ENCODE peak calls at places on chromosomes 3 and 15, in six cellular contexts. One of them, this sample, is unnamed.

GRCh38 chr3:152058906-152059305 is 185.5 kb downstream of the SUCNR1 start:
- DNase-seq in erythroblast: no peak
- DNase-seq in T-helper 1 cell: no peak
- DNase-seq in naive thymus-derived CD8-positive, alpha-beta T cell: no peak
- DNase-seq in RWPE1: no peak
- DNase-seq in fibroblast of lung: peak; percentile 7
- DNase-seq in this sample: peak; percentile 2

GRCh38 chr3:189458536-189458935 is 172.7 kb upstream of the TP63 start:
- DNase-seq in T-helper 1 cell: no peak
- DNase-seq in naive thymus-derived CD8-positive, alpha-beta T cell: no peak
- DNase-seq in fibroblast of lung: peak; percentile 2
- DNase-seq in erythroblast: peak; percentile 3
- DNase-seq in RWPE1: peak; percentile 9
- DNase-seq in this sample: no peak

GRCh38 chr15:72554471-72555425 is 80.6 kb downstream of the ARIH1 start:
- DNase-seq in naive thymus-derived CD8-positive, alpha-beta T cell: no peak
- DNase-seq in T-helper 1 cell: no peak
- DNase-seq in RWPE1: no peak
- DNase-seq in erythroblast: no peak
- DNase-seq in fibroblast of lung: peak; percentile 77
- DNase-seq in this sample: peak; percentile 65

GRCh38 chr15:85800460-85801123 is 5.9 kb upstream of the KLHL25 start:
- DNase-seq in RWPE1: peak; percentile 70
- DNase-seq in T-helper 1 cell: no peak
- DNase-seq in naive thymus-derived CD8-positive, alpha-beta T cell: no peak
- DNase-seq in erythroblast: no peak
- DNase-seq in fibroblast of lung: peak; percentile 47
- DNase-seq in this sample: peak; percentile 55

GRCh38 chr3:152302521-152303021 is 33.8 kb downstream of the MBNL1 start:
- DNase-seq in erythroblast: no peak
- DNase-seq in naive thymus-derived CD8-positive, alpha-beta T cell: no peak
- DNase-seq in RWPE1: no peak
- DNase-seq in fibroblast of lung: peak; percentile 93
- DNase-seq in T-helper 1 cell: no peak
- DNase-seq in this sample: peak; percentile 95

GRCh38 chr15:67043939-67044771 is 21.2 kb upstream of the SMAD3 start:
- DNase-seq in naive thymus-derived CD8-positive, alpha-beta T cell: no peak
- DNase-seq in fibroblast of lung: peak; percentile 74
- DNase-seq in erythroblast: no peak
- DNase-seq in T-helper 1 cell: no peak
- DNase-seq in RWPE1: no peak
- DNase-seq in this sample: peak; percentile 88

GRCh38 chr3:113222412-113223086 is 11.2 kb downstream of the BOC start:
- DNase-seq in erythroblast: no peak
- DNase-seq in naive thymus-derived CD8-positive, alpha-beta T cell: no peak
- DNase-seq in RWPE1: no peak
- DNase-seq in fibroblast of lung: no peak
- DNase-seq in T-helper 1 cell: no peak
- DNase-seq in this sample: no peak

GRCh38 chr3:25863011-25863415 is 73.1 kb downstream of the OXSM start:
- DNase-seq in T-helper 1 cell: no peak
- DNase-seq in naive thymus-derived CD8-positive, alpha-beta T cell: no peak
- DNase-seq in RWPE1: no peak
- DNase-seq in fibroblast of lung: no peak
- DNase-seq in erythroblast: no peak
- DNase-seq in this sample: no peak

GRCh38 chr3:45992820-45993219 is 2.8 kb downstream of the FYCO1 start:
- DNase-seq in erythroblast: no peak
- DNase-seq in fibroblast of lung: no peak
- DNase-seq in RWPE1: no peak
- DNase-seq in naive thymus-derived CD8-positive, alpha-beta T cell: no peak
- DNase-seq in T-helper 1 cell: no peak
- DNase-seq in this sample: peak; percentile 26

GRCh38 chr3:61946925-61947324 is 385.6 kb downstream of the PTPRG start:
- DNase-seq in erythroblast: no peak
- DNase-seq in RWPE1: no peak
- DNase-seq in naive thymus-derived CD8-positive, alpha-beta T cell: no peak
- DNase-seq in T-helper 1 cell: no peak
- DNase-seq in fibroblast of lung: no peak
- DNase-seq in this sample: no peak

GRCh38 chr15:75431682-75432081 is 19.8 kb downstream of the SIN3A start:
- DNase-seq in naive thymus-derived CD8-positive, alpha-beta T cell: no peak
- DNase-seq in T-helper 1 cell: no peak
- DNase-seq in erythroblast: no peak
- DNase-seq in fibroblast of lung: no peak
- DNase-seq in RWPE1: no peak
- DNase-seq in this sample: no peak

GRCh38 chr15:100529556-100529955 is 806 bp upstream of the CERS3 start:
- DNase-seq in fibroblast of lung: no peak
- DNase-seq in RWPE1: peak; percentile 68
- DNase-seq in naive thymus-derived CD8-positive, alpha-beta T cell: no peak
- DNase-seq in erythroblast: no peak
- DNase-seq in T-helper 1 cell: no peak
- DNase-seq in this sample: no peak

GRCh38 chr3:17138246-17139039 is 253.7 kb downstream of the PLCL2 start:
- DNase-seq in naive thymus-derived CD8-positive, alpha-beta T cell: no peak
- DNase-seq in erythroblast: no peak
- DNase-seq in T-helper 1 cell: no peak
- DNase-seq in fibroblast of lung: no peak
- DNase-seq in RWPE1: no peak
- DNase-seq in this sample: no peak

GRCh38 chr3:45124379-45124778 is 21.8 kb downstream of the CDCP1 start:
- DNase-seq in erythroblast: no peak
- DNase-seq in naive thymus-derived CD8-positive, alpha-beta T cell: no peak
- DNase-seq in RWPE1: peak; percentile 50
- DNase-seq in T-helper 1 cell: no peak
- DNase-seq in fibroblast of lung: peak; percentile 83
- DNase-seq in this sample: peak; percentile 99

GRCh38 chr3:33377931-33378330 is 62.3 kb downstream of the UBP1 start:
- DNase-seq in erythroblast: no peak
- DNase-seq in RWPE1: no peak
- DNase-seq in T-helper 1 cell: no peak
- DNase-seq in naive thymus-derived CD8-positive, alpha-beta T cell: no peak
- DNase-seq in fibroblast of lung: peak; percentile 26
- DNase-seq in this sample: peak; percentile 75

GRCh38 chr3:189771842-189772494 is 140.8 kb downstream of the TP63 start:
- DNase-seq in RWPE1: no peak
- DNase-seq in fibroblast of lung: peak; percentile 2
- DNase-seq in T-helper 1 cell: no peak
- DNase-seq in naive thymus-derived CD8-positive, alpha-beta T cell: no peak
- DNase-seq in erythroblast: no peak
- DNase-seq in this sample: peak; percentile 18

GRCh38 chr15:64146520-64146884 is 5.0 kb upstream of the SNX22 start:
- DNase-seq in naive thymus-derived CD8-positive, alpha-beta T cell: no peak
- DNase-seq in fibroblast of lung: no peak
- DNase-seq in RWPE1: no peak
- DNase-seq in T-helper 1 cell: no peak
- DNase-seq in erythroblast: no peak
- DNase-seq in this sample: no peak

GRCh38 chr3:71658131-71658530 is 67.1 kb downstream of the EIF4E3 start:
- DNase-seq in fibroblast of lung: peak; percentile 53
- DNase-seq in naive thymus-derived CD8-positive, alpha-beta T cell: no peak
- DNase-seq in RWPE1: peak; percentile 58
- DNase-seq in erythroblast: no peak
- DNase-seq in T-helper 1 cell: no peak
- DNase-seq in this sample: no peak

GRCh38 chr15:25793354-25794050 is 69.6 kb downstream of the ATP10A start:
- DNase-seq in T-helper 1 cell: no peak
- DNase-seq in erythroblast: no peak
- DNase-seq in naive thymus-derived CD8-positive, alpha-beta T cell: no peak
- DNase-seq in fibroblast of lung: no peak
- DNase-seq in RWPE1: no peak
- DNase-seq in this sample: no peak

GRCh38 chr3:42830437-42831320 is 21.4 kb downstream of the ACKR2 start:
- DNase-seq in RWPE1: peak; percentile 42
- DNase-seq in T-helper 1 cell: no peak
- DNase-seq in naive thymus-derived CD8-positive, alpha-beta T cell: no peak
- DNase-seq in fibroblast of lung: peak; percentile 66
- DNase-seq in erythroblast: peak; percentile 80
- DNase-seq in this sample: peak; percentile 53

GRCh38 chr15:42427429-42428223 is 63.3 kb downstream of the ZNF106 start:
- DNase-seq in fibroblast of lung: peak; percentile 85
- DNase-seq in erythroblast: no peak
- DNase-seq in T-helper 1 cell: no peak
- DNase-seq in RWPE1: no peak
- DNase-seq in naive thymus-derived CD8-positive, alpha-beta T cell: no peak
- DNase-seq in this sample: peak; percentile 90

GRCh38 chr3:120300971-120301370 is 15.9 kb upstream of the GPR156 start:
- DNase-seq in fibroblast of lung: no peak
- DNase-seq in RWPE1: no peak
- DNase-seq in T-helper 1 cell: no peak
- DNase-seq in erythroblast: no peak
- DNase-seq in naive thymus-derived CD8-positive, alpha-beta T cell: no peak
- DNase-seq in this sample: no peak

GRCh38 chr3:108153451-108153981 is 62.7 kb upstream of the CD47 start:
- DNase-seq in erythroblast: peak; percentile 77
- DNase-seq in naive thymus-derived CD8-positive, alpha-beta T cell: peak; percentile 38
- DNase-seq in RWPE1: peak; percentile 5
- DNase-seq in T-helper 1 cell: peak; percentile 24
- DNase-seq in fibroblast of lung: peak; percentile 79
- DNase-seq in this sample: peak; percentile 66

GRCh38 chr15:81473946-81474345 is 99.9 kb upstream of the TMC3 start:
- DNase-seq in T-helper 1 cell: no peak
- DNase-seq in RWPE1: no peak
- DNase-seq in erythroblast: no peak
- DNase-seq in naive thymus-derived CD8-positive, alpha-beta T cell: no peak
- DNase-seq in fibroblast of lung: no peak
- DNase-seq in this sample: no peak

GRCh38 chr15:90530250-90531051 is 728 bp downstream of the CRTC3 start:
- DNase-seq in RWPE1: peak; percentile 56
- DNase-seq in fibroblast of lung: peak; percentile 34
- DNase-seq in erythroblast: peak; percentile 60
- DNase-seq in naive thymus-derived CD8-positive, alpha-beta T cell: peak; percentile 33
- DNase-seq in T-helper 1 cell: peak; percentile 25
- DNase-seq in this sample: peak; percentile 28